ENCODE peak calls at places on chromosomes 5 and 9, in ten cellular contexts. E is neural crest cell, K is esophagus squamous epithelium, B is breast epithelium, N is body of pancreas, T is astrocyte of the spinal cord, P is HFFc6, W is fibroblast of mammary gland, J is Calu3, H is cardiac muscle cell. V is an unnamed sample.

GRCh38 chr5:63125862-63126261 is 547.2 kb downstream of the LRRC70 start:
- DNase-seq in E (no peak), K (no peak), B (no peak), N (no peak), T (peak; percentile 62), P (peak; percentile 0), W (peak; percentile 80), J (peak; percentile 14), H (peak; percentile 71), V (no peak)

GRCh38 chr9:20781086-20781485 is 97.0 kb downstream of the FOCAD start:
- DNase-seq in E (no peak), K (no peak), B (no peak), N (no peak), T (no peak), P (no peak), W (no peak), J (no peak), H (no peak), V (no peak)

GRCh38 chr9:33800886-33801285 is 5.5 kb downstream of the PRSS3 start:
- DNase-seq in E (no peak), K (no peak), B (no peak), N (peak; percentile 72), T (no peak), P (no peak), W (no peak), J (no peak), H (no peak), V (no peak)

GRCh38 chr9:32579706-32580331 is 6.9 kb upstream of the NDUFB6 start:
- DNase-seq in E (peak; percentile 76), K (no peak), B (peak; percentile 57), N (peak; percentile 67), T (peak; percentile 50), P (peak; percentile 40), W (peak; percentile 64), J (peak; percentile 69), H (peak; percentile 68), V (no peak)

GRCh38 chr9:101580076-101580475 is 14.7 kb downstream of the PPP3R2 start:
- DNase-seq in E (no peak), K (no peak), B (no peak), N (no peak), T (no peak), P (no peak), W (no peak), J (no peak), H (no peak), V (no peak)

GRCh38 chr9:129102791-129103594 is 7.6 kb downstream of the CRAT start:
- DNase-seq in E (peak; percentile 36), K (no peak), B (no peak), N (peak; percentile 83), T (peak; percentile 34), P (peak; percentile 17), W (peak; percentile 47), J (peak; percentile 50), H (peak; percentile 62), V (peak; percentile 68)

GRCh38 chr9:107727113-107727780 is 237.7 kb upstream of the KLF4 start:
- DNase-seq in E (no peak), K (no peak), B (no peak), N (no peak), T (peak; percentile 37), P (peak; percentile 29), W (peak; percentile 67), J (no peak), H (no peak), V (no peak)

GRCh38 chr5:5244581-5244980 is 104.5 kb downstream of the ADAMTS16 start:
- DNase-seq in E (no peak), K (no peak), B (no peak), N (no peak), T (no peak), P (no peak), W (no peak), J (no peak), H (no peak), V (no peak)

GRCh38 chr9:98326402-98327248 is 71.2 kb upstream of the TBC1D2 start:
- DNase-seq in E (no peak), K (no peak), B (peak; percentile 5), N (no peak), T (peak; percentile 41), P (no peak), W (peak; percentile 92), J (no peak), H (peak; percentile 65), V (no peak)

GRCh38 chr9:109258619-109259321 is 62.1 kb downstream of the EPB41L4B start:
- DNase-seq in E (no peak), K (no peak), B (no peak), N (peak; percentile 49), T (no peak), P (no peak), W (no peak), J (no peak), H (no peak), V (no peak)

DNA sequence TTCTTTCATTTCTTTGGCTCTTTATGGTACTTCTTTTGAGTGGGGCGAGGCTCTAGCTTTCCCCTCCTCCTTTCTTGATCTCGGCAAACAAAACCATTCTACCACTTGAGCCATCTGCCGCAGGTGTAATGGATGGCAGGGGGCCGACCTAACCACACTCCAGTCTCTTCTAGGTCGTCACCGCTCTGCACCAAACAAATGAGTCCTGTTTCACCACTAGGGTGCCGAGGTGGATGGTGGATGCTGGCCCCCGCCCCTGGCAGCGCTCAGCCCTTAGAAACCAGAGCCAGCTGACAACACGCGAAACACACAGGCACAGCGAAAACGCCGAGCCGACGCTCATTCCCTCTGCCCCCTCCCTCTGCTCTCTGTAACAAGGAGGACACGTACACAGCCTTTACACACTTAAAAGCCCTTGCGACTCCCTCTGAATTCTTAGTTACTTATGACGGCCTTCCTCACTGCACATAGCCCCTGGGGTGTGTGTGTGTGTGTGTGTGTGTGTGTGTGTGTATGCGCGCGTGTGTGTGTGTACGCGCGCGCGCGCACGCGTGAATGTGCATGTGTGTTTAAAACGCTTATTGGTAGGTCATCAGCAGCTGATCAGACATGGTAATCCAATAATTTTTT is 199.4 kb downstream of the MEF2C start:
- DNase-seq in E (no peak), K (no peak), B (no peak), N (no peak), T (peak; percentile 89), P (no peak), W (no peak), J (no peak), H (no peak), V (no peak)
- TF ChIP-seq CTCF in E (peak; percentile 45), K (no peak), B (no peak), N (no peak), T (peak; percentile 31), P (peak; percentile 30), W (no peak), J (no peak), H (no peak), V (peak; percentile 31)

GRCh38 chr9:2688636-2689035 is 28.7 kb upstream of the KCNV2 start:
- DNase-seq in E (no peak), K (no peak), B (no peak), N (no peak), T (no peak), P (no peak), W (no peak), J (no peak), H (no peak), V (no peak)

GRCh38 chr9:2681981-2682380 is 35.3 kb upstream of the KCNV2 start:
- DNase-seq in E (no peak), K (no peak), B (no peak), N (no peak), T (no peak), P (no peak), W (no peak), J (no peak), H (no peak), V (peak; percentile 51)

GRCh38 chr9:2691626-2692025 is 25.7 kb upstream of the KCNV2 start:
- DNase-seq in E (no peak), K (no peak), B (no peak), N (no peak), T (peak; percentile 27), P (no peak), W (peak; percentile 12), J (no peak), H (peak; percentile 38), V (no peak)

GRCh38 chr9:2691212-2691611 is 26.1 kb upstream of the KCNV2 start:
- DNase-seq in E (no peak), K (no peak), B (no peak), N (no peak), T (no peak), P (no peak), W (peak; percentile 22), J (no peak), H (peak; percentile 2), V (no peak)

GRCh38 chr9:2686884-2687283 is 30.4 kb upstream of the KCNV2 start:
- DNase-seq in E (no peak), K (no peak), B (no peak), N (no peak), T (no peak), P (no peak), W (no peak), J (no peak), H (no peak), V (no peak)
- TF ChIP-seq CTCF in E (no peak), K (no peak), B (no peak), N (no peak), T (no peak), P (no peak), W (no peak), J (no peak), H (no peak), V (no peak)

GRCh38 chr9:19642256-19642655 is 146.6 kb downstream of the SLC24A2 start:
- DNase-seq in E (no peak), K (no peak), B (no peak), N (no peak), T (no peak), P (no peak), W (peak; percentile 2), J (no peak), H (peak; percentile 11), V (no peak)
- TF ChIP-seq CTCF in E (no peak), K (no peak), B (no peak), N (no peak), T (no peak), P (no peak), W (no peak), J (no peak), H (no peak), V (peak; percentile 4)

GRCh38 chr5:138926257-138926656 is 51.1 kb upstream of the LRRTM2 start:
- DNase-seq in E (no peak), K (no peak), B (no peak), N (no peak), T (no peak), P (no peak), W (no peak), J (no peak), H (no peak), V (no peak)

GRCh38 chr5:138920181-138920580 is 45.0 kb upstream of the LRRTM2 start:
- DNase-seq in E (no peak), K (no peak), B (no peak), N (no peak), T (no peak), P (no peak), W (no peak), J (no peak), H (no peak), V (no peak)

GRCh38 chr5:138918680-138919079 is 43.5 kb upstream of the LRRTM2 start:
- DNase-seq in E (no peak), K (no peak), B (no peak), N (no peak), T (no peak), P (no peak), W (no peak), J (no peak), H (no peak), V (no peak)

GRCh38 chr5:138925090-138925635 is 50.0 kb upstream of the LRRTM2 start:
- DNase-seq in E (no peak), K (no peak), B (no peak), N (no peak), T (no peak), P (no peak), W (no peak), J (no peak), H (peak; percentile 63), V (no peak)

GRCh38 chr5:138922494-138922893 is 47.4 kb upstream of the LRRTM2 start:
- DNase-seq in E (no peak), K (no peak), B (no peak), N (no peak), T (no peak), P (no peak), W (no peak), J (no peak), H (no peak), V (no peak)
- TF ChIP-seq CTCF in E (no peak), K (no peak), B (no peak), N (no peak), T (peak; percentile 8), P (no peak), W (no peak), J (no peak), H (no peak), V (no peak)